ENCODE peak calls at places on chromosome 21, in seven cellular contexts. One of them, this sample, is unnamed.

GRCh38 chr21:30194701-30195299 is 21.1 kb downstream of the CLDN8 start:
- DNase-seq in stomach: no peak
- DNase-seq in pancreas: no peak
- DNase-seq in PC-9: peak
- DNase-seq in heart right ventricle: no peak
- DNase-seq in fibroblast of lung: peak
- DNase-seq in IMR-90: no peak
- DNase-seq in this sample: no peak

GRCh38 chr21:15445327-15445726 is 284.5 kb upstream of the USP25 start:
- DNase-seq in stomach: no peak
- DNase-seq in pancreas: no peak
- DNase-seq in PC-9: no peak
- DNase-seq in heart right ventricle: no peak
- DNase-seq in fibroblast of lung: no peak
- DNase-seq in IMR-90: no peak
- DNase-seq in this sample: no peak

GRCh38 chr21:44018127-44018526 is 6.0 kb downstream of the TRAPPC10 start:
- DNase-seq in stomach: no peak
- DNase-seq in pancreas: no peak
- DNase-seq in PC-9: no peak
- DNase-seq in heart right ventricle: no peak
- DNase-seq in fibroblast of lung: no peak
- DNase-seq in IMR-90: no peak
- DNase-seq in this sample: no peak

GRCh38 chr21:36170823-36171222 is 14.2 kb downstream of the DOP1B start:
- DNase-seq in stomach: no peak
- DNase-seq in pancreas: no peak
- DNase-seq in PC-9: no peak
- DNase-seq in heart right ventricle: no peak
- DNase-seq in fibroblast of lung: no peak
- DNase-seq in IMR-90: no peak
- DNase-seq in this sample: no peak

GRCh38 chr21:16945580-16945979 is 567.3 kb upstream of the CXADR start:
- DNase-seq in stomach: no peak
- DNase-seq in pancreas: no peak
- DNase-seq in PC-9: no peak
- DNase-seq in heart right ventricle: no peak
- DNase-seq in fibroblast of lung: no peak
- DNase-seq in IMR-90: no peak
- DNase-seq in this sample: no peak

GRCh38 chr21:42548687-42549406 is 35.2 kb downstream of the SLC37A1 start:
- DNase-seq in stomach: no peak
- DNase-seq in pancreas: no peak
- DNase-seq in PC-9: no peak
- DNase-seq in heart right ventricle: no peak
- DNase-seq in fibroblast of lung: no peak
- DNase-seq in IMR-90: no peak
- DNase-seq in this sample: no peak

GRCh38 chr21:17532292-17532691 is 19.4 kb downstream of the CXADR start:
- DNase-seq in stomach: no peak
- DNase-seq in pancreas: no peak
- DNase-seq in PC-9: no peak
- DNase-seq in heart right ventricle: no peak
- DNase-seq in fibroblast of lung: no peak
- DNase-seq in IMR-90: no peak
- DNase-seq in this sample: no peak

GRCh38 chr21:40053007-40053406 is 185.8 kb downstream of the PCP4 start:
- DNase-seq in stomach: no peak
- DNase-seq in pancreas: no peak
- DNase-seq in PC-9: no peak
- DNase-seq in heart right ventricle: peak
- DNase-seq in fibroblast of lung: no peak
- DNase-seq in IMR-90: no peak
- DNase-seq in this sample: peak

GRCh38 chr21:26055841-26056264 is 114.7 kb downstream of the APP start:
- DNase-seq in stomach: no peak
- DNase-seq in pancreas: no peak
- DNase-seq in PC-9: peak
- DNase-seq in heart right ventricle: no peak
- DNase-seq in fibroblast of lung: no peak
- DNase-seq in IMR-90: no peak
- DNase-seq in this sample: no peak

GRCh38 chr21:14057313-14057712 is 153.4 kb downstream of the LIPI start:
- DNase-seq in stomach: no peak
- DNase-seq in pancreas: no peak
- DNase-seq in PC-9: no peak
- DNase-seq in heart right ventricle: no peak
- DNase-seq in fibroblast of lung: no peak
- DNase-seq in IMR-90: no peak
- DNase-seq in this sample: no peak

GRCh38 chr21:14040386-14040785 is 170.4 kb downstream of the LIPI start:
- DNase-seq in stomach: no peak
- DNase-seq in pancreas: no peak
- DNase-seq in PC-9: no peak
- DNase-seq in heart right ventricle: no peak
- DNase-seq in fibroblast of lung: no peak
- DNase-seq in IMR-90: no peak
- DNase-seq in this sample: no peak

GRCh38 chr21:10272216-10272615 is 249.2 kb upstream of the TPTE start:
- DNase-seq in stomach: no peak
- DNase-seq in pancreas: no peak
- DNase-seq in PC-9: no peak
- DNase-seq in heart right ventricle: no peak
- DNase-seq in fibroblast of lung: peak
- DNase-seq in IMR-90: no peak
- DNase-seq in this sample: peak

GRCh38 chr21:8991088-8991907 is 1530.1 kb upstream of the TPTE start:
- DNase-seq in stomach: no peak
- DNase-seq in pancreas: no peak
- DNase-seq in PC-9: peak
- DNase-seq in heart right ventricle: no peak
- DNase-seq in fibroblast of lung: no peak
- DNase-seq in IMR-90: no peak
- DNase-seq in this sample: no peak

GRCh38 chr21:18545908-18546307 is 142.3 kb upstream of the TMPRSS15 start:
- DNase-seq in stomach: no peak
- DNase-seq in pancreas: no peak
- DNase-seq in PC-9: no peak
- DNase-seq in heart right ventricle: no peak
- DNase-seq in fibroblast of lung: peak
- DNase-seq in IMR-90: no peak
- DNase-seq in this sample: no peak

GRCh38 chr21:36446296-36446695 is 33.6 kb downstream of the CLDN14 start:
- DNase-seq in stomach: no peak
- DNase-seq in pancreas: no peak
- DNase-seq in PC-9: no peak
- DNase-seq in heart right ventricle: no peak
- DNase-seq in fibroblast of lung: no peak
- DNase-seq in IMR-90: no peak
- DNase-seq in this sample: no peak

GRCh38 chr21:30305136-30305535 is 15.0 kb downstream of the KRTAP26-1 start:
- DNase-seq in stomach: no peak
- DNase-seq in pancreas: no peak
- DNase-seq in PC-9: no peak
- DNase-seq in heart right ventricle: no peak
- DNase-seq in fibroblast of lung: no peak
- DNase-seq in IMR-90: no peak
- DNase-seq in this sample: no peak

GRCh38 chr21:43727571-43728466 is 8.9 kb downstream of the PDXK start:
- DNase-seq in stomach: peak
- DNase-seq in pancreas: no peak
- DNase-seq in PC-9: peak
- DNase-seq in heart right ventricle: no peak
- DNase-seq in fibroblast of lung: peak
- DNase-seq in IMR-90: peak
- DNase-seq in this sample: peak

GRCh38 chr21:14755086-14755485 is 209.0 kb upstream of the SAMSN1 start:
- DNase-seq in stomach: no peak
- DNase-seq in pancreas: no peak
- DNase-seq in PC-9: no peak
- DNase-seq in heart right ventricle: no peak
- DNase-seq in fibroblast of lung: no peak
- DNase-seq in IMR-90: no peak
- DNase-seq in this sample: no peak

DNA sequence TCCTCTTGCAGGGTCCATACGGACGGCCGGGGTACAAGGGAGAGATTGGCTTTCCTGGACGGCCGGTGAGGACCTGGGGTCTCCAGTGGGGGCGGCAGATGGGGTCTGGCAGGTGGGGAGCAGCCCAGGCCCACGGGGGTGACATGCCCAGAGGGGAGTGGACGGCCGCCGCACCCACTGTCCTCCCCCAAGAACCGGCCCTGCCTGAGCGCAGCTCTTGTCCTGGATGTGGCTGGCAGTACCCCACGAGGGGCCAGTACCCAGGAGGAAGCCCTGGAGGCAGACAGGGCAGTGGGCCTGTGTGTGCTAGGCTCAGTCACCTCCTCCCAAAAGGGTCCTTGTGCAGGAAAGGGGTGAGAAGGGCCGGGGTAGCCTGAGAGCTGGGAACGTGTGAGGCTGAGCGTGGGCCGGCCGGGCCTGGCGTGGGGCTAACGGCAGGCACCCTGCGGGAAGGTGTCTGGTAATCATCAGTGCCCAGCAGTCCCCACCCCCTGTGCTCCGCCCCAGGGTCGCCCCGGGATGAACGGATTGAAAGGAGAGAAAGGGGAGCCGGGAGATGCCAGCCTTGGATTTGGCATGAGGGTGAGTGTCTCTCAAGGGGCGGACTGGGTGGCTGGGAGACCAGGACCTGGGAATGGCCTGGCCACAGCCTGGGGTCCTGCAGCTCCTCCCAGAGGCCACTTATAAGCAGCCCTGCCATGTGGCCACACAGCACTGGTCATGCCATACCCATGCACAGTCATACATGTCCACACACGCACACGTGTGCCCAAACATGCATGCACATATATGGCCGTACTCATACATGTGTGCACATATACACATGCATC is 47.2 kb downstream of the SLC19A1 start:
- DNase-seq in stomach: no peak
- DNase-seq in pancreas: no peak
- DNase-seq in PC-9: no peak
- DNase-seq in heart right ventricle: no peak
- DNase-seq in fibroblast of lung: no peak
- DNase-seq in IMR-90: no peak
- DNase-seq in this sample: no peak
- TF ChIP-seq CTCF in stomach: no peak
- TF ChIP-seq CTCF in pancreas: no peak
- TF ChIP-seq CTCF in PC-9: no peak
- TF ChIP-seq CTCF in heart right ventricle: no peak
- TF ChIP-seq CTCF in fibroblast of lung: no peak
- TF ChIP-seq CTCF in IMR-90: no peak
- TF ChIP-seq CTCF in this sample: no peak

GRCh38 chr21:41507521-41508414 is at the start of gene TMPRSS2:
- DNase-seq in stomach: peak
- DNase-seq in pancreas: peak
- DNase-seq in PC-9: peak
- DNase-seq in heart right ventricle: no peak
- DNase-seq in fibroblast of lung: no peak
- DNase-seq in IMR-90: no peak
- DNase-seq in this sample: no peak
- H3K27ac ChIP-seq in stomach: peak
- H3K27ac ChIP-seq in pancreas: peak
- H3K27ac ChIP-seq in PC-9: no peak
- H3K27ac ChIP-seq in heart right ventricle: no peak
- H3K27ac ChIP-seq in fibroblast of lung: no peak
- H3K27ac ChIP-seq in IMR-90: no peak
- H3K27ac ChIP-seq in this sample: no peak

DNA sequence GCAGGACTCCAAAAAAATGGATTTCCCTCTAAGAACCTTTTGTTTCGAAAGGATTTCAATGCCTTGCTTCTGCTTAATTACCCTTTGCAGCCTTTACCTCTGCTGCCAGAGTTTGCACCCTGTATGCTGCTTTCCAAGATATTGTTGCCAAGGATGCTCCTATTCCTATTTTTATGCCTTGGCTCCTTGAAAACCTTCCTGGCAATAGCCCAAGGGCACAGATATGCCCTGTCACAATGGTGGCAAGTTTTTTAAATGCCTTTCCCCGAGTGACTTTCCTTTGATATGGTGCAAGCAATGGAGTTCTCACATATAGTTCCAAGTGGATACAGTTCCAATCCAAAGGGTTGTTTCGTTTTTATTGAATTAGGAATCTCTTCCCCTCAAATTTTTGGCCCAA is 1983.0 kb downstream of the MRPL39 start:
- DNase-seq in stomach: no peak
- DNase-seq in pancreas: no peak
- DNase-seq in PC-9: no peak
- DNase-seq in heart right ventricle: peak
- DNase-seq in fibroblast of lung: no peak
- DNase-seq in IMR-90: no peak
- DNase-seq in this sample: no peak
- TF ChIP-seq CTCF in stomach: no peak
- TF ChIP-seq CTCF in pancreas: no peak
- TF ChIP-seq CTCF in PC-9: no peak
- TF ChIP-seq CTCF in heart right ventricle: no peak
- TF ChIP-seq CTCF in fibroblast of lung: no peak
- TF ChIP-seq CTCF in IMR-90: no peak
- TF ChIP-seq CTCF in this sample: no peak

DNA sequence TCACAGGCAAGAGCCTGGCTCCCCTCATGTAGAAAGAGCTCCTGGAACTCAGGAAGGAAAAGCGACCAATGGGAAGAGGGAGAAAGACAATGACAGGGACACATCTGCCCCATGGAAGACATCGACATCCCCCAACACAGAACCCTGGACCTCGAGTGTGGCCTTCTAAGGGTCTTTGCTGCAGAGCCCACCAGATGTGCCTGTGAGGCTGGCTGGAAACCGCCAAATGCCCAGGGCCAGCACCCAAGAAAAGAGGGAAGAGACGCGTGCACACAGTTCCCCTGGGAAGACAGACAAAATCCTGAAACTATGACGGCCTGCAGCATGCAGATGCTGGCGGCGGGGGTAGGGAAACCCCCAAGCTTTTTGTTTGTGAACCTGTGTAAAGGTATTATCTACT is 36.4 kb upstream of the ADARB1 start:
- DNase-seq in stomach: no peak
- DNase-seq in pancreas: no peak
- DNase-seq in PC-9: no peak
- DNase-seq in heart right ventricle: no peak
- DNase-seq in fibroblast of lung: no peak
- DNase-seq in IMR-90: no peak
- DNase-seq in this sample: no peak
- H3K27ac ChIP-seq in stomach: no peak
- H3K27ac ChIP-seq in pancreas: no peak
- H3K27ac ChIP-seq in PC-9: no peak
- H3K27ac ChIP-seq in heart right ventricle: no peak
- H3K27ac ChIP-seq in fibroblast of lung: no peak
- H3K27ac ChIP-seq in IMR-90: no peak
- H3K27ac ChIP-seq in this sample: no peak

DNA sequence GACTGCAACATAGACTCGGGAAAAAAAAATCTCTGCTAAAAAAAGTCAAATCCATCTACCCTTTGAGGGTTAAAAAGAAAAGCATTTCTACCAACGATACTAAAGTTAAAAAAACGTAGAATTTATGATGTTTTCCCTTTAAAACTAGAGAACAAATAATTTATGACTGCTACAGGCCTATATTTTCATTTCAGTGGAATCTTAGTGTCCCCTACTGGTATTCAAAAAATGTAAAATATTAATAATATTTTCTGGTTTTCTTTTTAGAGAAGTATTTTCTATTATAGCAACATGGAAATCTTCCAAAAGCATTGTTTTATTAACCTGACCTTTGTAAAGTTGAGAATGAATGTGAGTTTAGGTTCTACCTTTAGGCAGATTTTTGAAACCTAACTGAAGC is 1582.2 kb downstream of the MRPL39 start:
- DNase-seq in stomach: no peak
- DNase-seq in pancreas: no peak
- DNase-seq in PC-9: no peak
- DNase-seq in heart right ventricle: no peak
- DNase-seq in fibroblast of lung: no peak
- DNase-seq in IMR-90: no peak
- DNase-seq in this sample: no peak
- TF ChIP-seq CTCF in stomach: no peak
- TF ChIP-seq CTCF in pancreas: no peak
- TF ChIP-seq CTCF in PC-9: no peak
- TF ChIP-seq CTCF in heart right ventricle: no peak
- TF ChIP-seq CTCF in fibroblast of lung: no peak
- TF ChIP-seq CTCF in IMR-90: no peak
- TF ChIP-seq CTCF in this sample: no peak

This sample was measured in adrenal gland.